ENCODE peak calls at places on chromosomes 6 and 20, in five cellular contexts. H is endothelial cell, R is fibroblast of mammary gland, I is iPS DF 19.7, O is AG08396. M is an unnamed sample.

GRCh38 chr20:38195041-38195504 is 30.0 kb upstream of the TGM2 start:
- DNase-seq in I (no peak), O (no peak), H (no peak), R (no peak), M (no peak)

GRCh38 chr6:136962661-136963060 is 40.6 kb downstream of the SLC35D3 start:
- DNase-seq in O (no peak), I (no peak), R (no peak), H (peak; percentile 45), M (no peak)

GRCh38 chr6:140546640-140547039 is 1172.2 kb upstream of the CITED2 start:
- DNase-seq in R (peak; percentile 78), I (no peak), O (no peak), H (no peak), M (peak; percentile 34)

GRCh38 chr6:90691823-90692222 is 105.0 kb upstream of the MAP3K7 start:
- DNase-seq in I (no peak), R (no peak), O (no peak), H (peak; percentile 11), M (peak; percentile 6)

GRCh38 chr6:20620043-20620442 is 85.8 kb downstream of the CDKAL1 start:
- DNase-seq in R (no peak), H (no peak), O (no peak), I (no peak), M (no peak)

GRCh38 chr6:21277601-21278043 is 315.9 kb upstream of the SOX4 start:
- DNase-seq in R (no peak), I (no peak), O (no peak), H (no peak), M (peak; percentile 46)

GRCh38 chr6:111793711-111794111 is 79.5 kb downstream of the FYN start:
- DNase-seq in O (no peak), I (no peak), H (no peak), R (no peak), M (no peak)

GRCh38 chr6:147947521-147947920 is 395.1 kb upstream of the SASH1 start:
- DNase-seq in O (no peak), R (peak; percentile 60), H (no peak), I (no peak), M (no peak)

GRCh38 chr6:75368151-75368779 is 83.7 kb upstream of the TMEM30A start:
- DNase-seq in H (peak; percentile 58), I (no peak), O (no peak), R (peak; percentile 23), M (peak; percentile 46)

GRCh38 chr6:31042801-31043200 is 32.5 kb downstream of the MUC22 start:
- DNase-seq in O (peak; percentile 52), H (peak; percentile 52), I (peak; percentile 61), R (peak; percentile 76), M (peak; percentile 57)

GRCh38 chr6:44851176-44851575 is 463.7 kb downstream of the CDC5L start:
- DNase-seq in H (no peak), R (peak; percentile 86), I (no peak), O (no peak), M (peak; percentile 28)

GRCh38 chr20:53826597-53827291 is 233.1 kb upstream of the ZNF217 start:
- DNase-seq in O (no peak), I (no peak), R (peak; percentile 45), H (no peak), M (no peak)

GRCh38 chr20:47785321-47785899 is at the start of gene SULF2:
- DNase-seq in I (no peak), R (no peak), H (peak; percentile 41), O (no peak), M (peak; percentile 38)

GRCh38 chr20:4835244-4836177 is 113.8 kb downstream of the PRND start:
- DNase-seq in R (peak; percentile 35), H (no peak), I (no peak), O (peak; percentile 43), M (no peak)

GRCh38 chr20:31870703-31871601 is 518 bp downstream of the TTLL9 start:
- DNase-seq in O (no peak), I (no peak), R (no peak), H (no peak), M (no peak)

GRCh38 chr20:55888655-55889054 is 116.7 kb downstream of the CBLN4 start:
- DNase-seq in H (no peak), O (no peak), R (no peak), I (no peak), M (no peak)

GRCh38 chr20:36587388-36588136 is 14.2 kb downstream of the TGIF2 start:
- DNase-seq in H (no peak), O (no peak), R (no peak), I (no peak), M (no peak)

GRCh38 chr6:15543262-15543917 is 119.4 kb downstream of the DTNBP1 start:
- DNase-seq in I (no peak), O (no peak), R (no peak), H (no peak), M (no peak)

GRCh38 chr20:49706548-49707517 is 6.8 kb downstream of the B4GALT5 start:
- DNase-seq in I (no peak), O (no peak), H (no peak), R (no peak), M (no peak)

GRCh38 chr6:80605165-80605989 is 498.9 kb downstream of the BCKDHB start:
- DNase-seq in R (peak; percentile 76), H (peak; percentile 28), O (no peak), I (no peak), M (peak; percentile 57)

GRCh38 chr20:35952480-35953410 is 1.6 kb downstream of the SCAND1 start:
- DNase-seq in H (no peak), O (peak; percentile 38), I (no peak), R (peak; percentile 34), M (no peak)

GRCh38 chr6:12148317-12148801 is 136.2 kb downstream of the HIVEP1 start:
- DNase-seq in H (no peak), O (no peak), R (peak; percentile 58), I (no peak), M (peak; percentile 56)

GRCh38 chr6:70133246-70133645 is 169.6 kb downstream of the COL9A1 start:
- DNase-seq in H (no peak), R (no peak), I (no peak), O (no peak), M (no peak)

GRCh38 chr6:155647354-155647753 is 191.7 kb upstream of the NOX3 start:
- DNase-seq in I (no peak), H (no peak), R (no peak), O (no peak), M (no peak)

GRCh38 chr6:2432258-2432657 is 186.9 kb upstream of the GMDS start:
- DNase-seq in I (no peak), R (peak; percentile 92), O (peak; percentile 87), H (no peak), M (peak; percentile 87)

GRCh38 chr20:25738198-25738597 is 41.5 kb upstream of the ZNF337 start:
- DNase-seq in O (no peak), H (no peak), I (no peak), R (peak; percentile 31), M (peak; percentile 69)

GRCh38 chr6:149934249-149935156 is 7.3 kb upstream of the ULBP2 start:
- DNase-seq in I (no peak), H (peak; percentile 61), O (peak; percentile 64), R (peak; percentile 78), M (peak; percentile 56)

GRCh38 chr20:48090784-48091183 is 305.5 kb upstream of the SULF2 start:
- DNase-seq in H (no peak), I (no peak), R (no peak), O (no peak), M (no peak)

GRCh38 chr20:50561379-50562078 is 51.3 kb downstream of the PTPN1 start:
- DNase-seq in I (no peak), H (no peak), R (peak; percentile 97), O (peak; percentile 85), M (peak; percentile 85)

GRCh38 chr20:2292711-2293110 is 3.1 kb upstream of the TGM3 start:
- DNase-seq in R (no peak), I (no peak), H (no peak), O (no peak), M (no peak)

GRCh38 chr6:32839356-32839755 is 817 bp upstream of the TAP2 start:
- DNase-seq in I (no peak), H (no peak), R (no peak), O (no peak), M (no peak)

GRCh38 chr6:34441526-34441925 is 15.7 kb upstream of the RPS10 start:
- DNase-seq in R (no peak), I (no peak), O (no peak), H (no peak), M (no peak)

GRCh38 chr6:19880066-19880465 is 42.9 kb downstream of the ID4 start:
- DNase-seq in I (no peak), O (no peak), R (no peak), H (no peak), M (no peak)

GRCh38 chr6:138440758-138441362 is 36.8 kb downstream of the HEBP2 start:
- DNase-seq in R (no peak), O (no peak), H (no peak), I (no peak), M (no peak)

GRCh38 chr6:110448846-110449544 is 27.4 kb downstream of the SLC22A16 start:
- DNase-seq in I (no peak), O (no peak), H (no peak), R (no peak), M (no peak)

GRCh38 chr20:23754731-23755130 is 4.0 kb upstream of the CST1 start:
- DNase-seq in I (no peak), R (peak; percentile 1), O (no peak), H (no peak), M (no peak)